ENCODE peak calls at places on chromosome 9, in seven cellular contexts. O is psoas muscle; G is PC-3; I is IMR-90; Z is pancreas; D is fibroblast of lung; H is CD8-positive, alpha-beta memory T cell. V is an unnamed sample.

GRCh38 chr9:134366223-134367031 is 40.2 kb downstream of the RXRA start:
- DNase-seq in O (peak; percentile 96), I (peak; percentile 83), G (peak; percentile 33), D (peak; percentile 76), H (no peak), Z (peak; percentile 86), V (no peak)

GRCh38 chr9:134536931-134537330 is 104.7 kb upstream of the COL5A1 start:
- DNase-seq in I (no peak), D (no peak), O (peak; percentile 28), Z (no peak), G (no peak), H (no peak), V (no peak)

GRCh38 chr9:121499427-121500164 is at the start of gene GGTA1:
- DNase-seq in G (peak; percentile 32), H (no peak), I (peak; percentile 50), Z (peak; percentile 45), O (peak; percentile 78), D (peak; percentile 61), V (no peak)

GRCh38 chr9:70510157-70510770 is 95.8 kb upstream of the KLF9 start:
- DNase-seq in I (no peak), Z (peak; percentile 32), D (peak; percentile 16), G (no peak), O (peak; percentile 65), H (no peak), V (peak; percentile 40)

GRCh38 chr9:24841993-24842392 is 296.3 kb upstream of the IZUMO3 start:
- DNase-seq in Z (no peak), D (no peak), G (no peak), H (no peak), O (no peak), I (no peak), V (no peak)

GRCh38 chr9:91948423-91949292 is 1.4 kb downstream of the ROR2 start:
- DNase-seq in I (peak; percentile 57), D (peak; percentile 37), O (no peak), H (peak; percentile 17), Z (peak; percentile 51), G (no peak), V (peak; percentile 17)

GRCh38 chr9:84554069-84554659 is 115.4 kb upstream of the NTRK2 start:
- DNase-seq in D (no peak), G (no peak), O (no peak), H (no peak), I (no peak), Z (no peak), V (no peak)

GRCh38 chr9:95218790-95219189 is 98.7 kb downstream of the FANCC start:
- DNase-seq in G (no peak), Z (no peak), H (no peak), I (no peak), D (no peak), O (no peak), V (no peak)

GRCh38 chr9:98064623-98065392 is 8.3 kb downstream of the NANS start:
- DNase-seq in I (no peak), Z (no peak), O (no peak), G (no peak), D (no peak), H (no peak), V (no peak)

GRCh38 chr9:81225586-81225985 is 463.8 kb downstream of the TLE1 start:
- DNase-seq in G (no peak), Z (no peak), I (no peak), D (no peak), O (no peak), H (no peak), V (no peak)

GRCh38 chr9:106887066-106887465 is 24.1 kb downstream of the ZNF462 start:
- DNase-seq in H (no peak), I (no peak), D (no peak), G (no peak), Z (no peak), O (no peak), V (no peak)
- H3K27ac ChIP-seq in H (no peak overlapping the region), I (no peak overlapping the region), D (no peak overlapping the region), G (no peak overlapping the region), Z (no peak overlapping the region), O (peak overlapping the region; percentile 89), V (no peak overlapping the region)

GRCh38 chr9:40911647-40912046 is 216.8 kb downstream of the FOXD4L6 start:
- DNase-seq in G (no peak), I (no peak), H (no peak), Z (no peak), D (no peak), O (no peak), V (no peak)
- H3K9me3 ChIP-seq in G (no peaks in the 10 kb centered on the region), I (peaks cover 81% of the 10 kb centered on the region), H (peaks cover 80% of the 10 kb centered on the region), Z (peaks cover 16% of the 10 kb centered on the region), D (no peaks in the 10 kb centered on the region), O (peaks cover 90% of the 10 kb centered on the region), V (peaks cover 76% of the 10 kb centered on the region)

GRCh38 chr9:136052433-136052880 is 42.6 kb downstream of the NACC2 start:
- DNase-seq in O (no peak), Z (peak; percentile 51), I (no peak), G (peak; percentile 33), H (no peak), D (no peak), V (no peak)

GRCh38 chr9:136049451-136050265 is 45.4 kb downstream of the NACC2 start:
- DNase-seq in O (no peak), G (no peak), Z (no peak), I (no peak), H (no peak), D (no peak), V (no peak)

GRCh38 chr9:136051568-136052432 is 43.3 kb downstream of the NACC2 start:
- DNase-seq in I (peak; percentile 94), H (no peak), Z (peak; percentile 84), O (no peak), D (peak; percentile 93), G (peak; percentile 88), V (no peak)

GRCh38 chr9:136050266-136050705 is 44.8 kb downstream of the NACC2 start:
- DNase-seq in I (no peak), D (no peak), G (no peak), H (no peak), Z (peak; percentile 17), O (no peak), V (no peak)

GRCh38 chr9:136050706-136051567 is 44.2 kb downstream of the NACC2 start:
- DNase-seq in Z (no peak), H (no peak), D (peak; percentile 26), G (no peak), I (peak; percentile 16), O (no peak), V (no peak)
- H3K4me3 ChIP-seq in Z (peak overlapping the region; percentile 33), H (no peak overlapping the region), D (peak overlapping the region; percentile 42), G (peak overlapping the region; percentile 82), I (peak overlapping the region; percentile 44), O (peak overlapping the region; percentile 61), V (no peak overlapping the region)

GRCh38 chr9:87749335-87750035 is 23.6 kb downstream of the CTSL start:
- DNase-seq in Z (no peak), O (no peak), I (no peak), H (no peak), D (no peak), G (no peak), V (no peak)

GRCh38 chr9:87750726-87751125 is 24.8 kb downstream of the CTSL start:
- DNase-seq in O (no peak), G (no peak), Z (no peak), D (no peak), H (no peak), I (no peak), V (no peak)

GRCh38 chr9:87751423-87751822 is 25.5 kb downstream of the CTSL start:
- DNase-seq in D (no peak), I (no peak), G (no peak), Z (no peak), O (no peak), H (no peak), V (no peak)

GRCh38 chr9:87746186-87746585 is 20.3 kb downstream of the CTSL start:
- DNase-seq in D (no peak), G (no peak), Z (no peak), I (no peak), O (no peak), H (no peak), V (no peak)

DNA sequence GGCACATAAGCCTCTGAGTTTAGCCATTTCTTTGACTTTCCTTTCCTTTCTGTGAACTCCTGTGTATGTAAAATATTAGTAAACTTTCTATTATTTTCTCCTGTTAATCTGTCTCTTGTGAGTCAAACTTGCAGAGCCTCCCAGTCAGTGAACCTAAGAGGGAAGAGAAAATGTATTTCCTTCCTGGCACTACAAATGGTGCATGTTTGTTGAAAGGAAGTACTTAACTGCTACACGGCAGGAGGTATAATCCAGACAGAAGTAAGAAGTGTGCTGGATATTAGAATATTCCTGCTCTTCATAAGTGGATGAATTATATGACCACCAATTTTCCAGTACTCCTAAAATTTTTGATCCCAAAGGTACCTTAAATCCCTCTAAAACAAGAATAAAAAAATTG is 23.0 kb downstream of the CTSL start:
- DNase-seq in O (no peak), I (no peak), G (no peak), Z (no peak), D (no peak), H (no peak), V (no peak)
- H3K27ac ChIP-seq in O (no peak overlapping the region), I (no peak overlapping the region), G (no peak overlapping the region), Z (no peak overlapping the region), D (no peak overlapping the region), H (no peak overlapping the region), V (no peak overlapping the region)

GRCh38 chr9:123043081-123043939 is 9.8 kb downstream of the GPR21 start:
- DNase-seq in Z (no peak), H (no peak), D (no peak), O (no peak), G (no peak), I (no peak), V (no peak)
- H3K9me3 ChIP-seq in Z (no peaks in the 10 kb centered on the region), H (no peaks in the 10 kb centered on the region), D (no peaks in the 10 kb centered on the region), O (no peaks in the 10 kb centered on the region), G (no peaks in the 10 kb centered on the region), I (peaks cover 2% of the 10 kb centered on the region), V (peaks cover 6% of the 10 kb centered on the region)

DNA sequence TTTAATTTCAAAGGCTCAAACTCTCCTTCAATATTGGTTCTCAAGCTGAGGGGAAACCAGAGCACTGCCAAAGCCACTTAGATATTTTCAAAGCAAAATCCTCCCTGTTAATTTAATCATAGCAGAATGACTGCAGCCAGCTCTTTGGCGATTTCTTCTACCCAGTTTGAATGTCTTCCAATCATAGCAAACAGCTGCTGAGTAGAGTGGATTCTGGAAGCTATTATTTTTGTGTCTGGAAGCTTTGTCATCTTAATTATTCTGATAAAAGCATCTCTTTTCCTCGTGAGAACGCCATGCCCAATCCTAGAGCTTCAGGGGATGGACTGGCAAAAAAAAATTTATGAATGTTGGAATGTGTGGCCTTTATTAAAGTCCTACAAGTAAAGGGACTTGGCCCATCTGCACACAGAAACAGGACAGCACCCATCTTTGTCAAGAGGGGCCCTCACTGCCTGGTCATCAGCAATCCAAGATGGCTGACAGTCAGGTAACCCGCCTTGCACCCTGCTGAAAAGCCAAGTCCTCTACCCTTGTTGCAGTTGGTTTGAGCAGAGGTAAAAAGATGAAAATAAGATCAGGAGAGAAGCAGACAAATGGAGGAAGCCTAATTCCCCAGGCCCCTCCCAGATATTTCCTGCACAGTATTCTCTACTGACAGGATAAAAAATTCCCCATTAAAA is 125.1 kb downstream of the SUSD1 start:
- DNase-seq in Z (no peak), O (no peak), I (no peak), D (peak; percentile 75), H (no peak), G (no peak), V (no peak)
- H3K4me3 ChIP-seq in Z (no peak overlapping the region), O (no peak overlapping the region), I (no peak overlapping the region), D (no peak overlapping the region), H (no peak overlapping the region), G (no peak overlapping the region), V (no peak overlapping the region)

V was measured in CD4-positive, CD25-positive, alpha-beta regulatory T cell.